ENCODE peak calls at places on chromosomes 7 and 10, in four cellular contexts. One of them, this sample, is unnamed. For H3K4me1, the result is how much of the 10 kb centered on the place peaks cover.

GRCh38 chr10:117418121-117418520 is 42.9 kb upstream of the PDZD8 start:
- DNase-seq in IMR-90: no peak
- DNase-seq in gastrocnemius medialis: no peak
- DNase-seq in stomach: no peak
- DNase-seq in this sample: peak

GRCh38 chr7:37432240-37432917 is 16.3 kb downstream of the ELMO1 start:
- DNase-seq in gastrocnemius medialis: no peak
- DNase-seq in IMR-90: no peak
- DNase-seq in stomach: no peak
- DNase-seq in this sample: no peak

GRCh38 chr7:12683678-12684077 is 3.8 kb upstream of the ARL4A start:
- DNase-seq in gastrocnemius medialis: no peak
- DNase-seq in IMR-90: peak
- DNase-seq in stomach: no peak
- DNase-seq in this sample: no peak

GRCh38 chr7:39734605-39735004 is 111.2 kb downstream of the RALA start:
- DNase-seq in gastrocnemius medialis: no peak
- DNase-seq in IMR-90: no peak
- DNase-seq in stomach: no peak
- DNase-seq in this sample: no peak

GRCh38 chr10:97648557-97649404 is 8.3 kb downstream of the PI4K2A start:
- DNase-seq in gastrocnemius medialis: peak
- DNase-seq in stomach: no peak
- DNase-seq in IMR-90: peak
- DNase-seq in this sample: no peak

GRCh38 chr7:117098457-117098856 is 145.2 kb downstream of the ST7 start:
- DNase-seq in gastrocnemius medialis: no peak
- DNase-seq in IMR-90: peak
- DNase-seq in stomach: no peak
- DNase-seq in this sample: no peak

GRCh38 chr10:128324468-128324867 is 198.2 kb upstream of the MKI67 start:
- DNase-seq in gastrocnemius medialis: no peak
- DNase-seq in stomach: no peak
- DNase-seq in IMR-90: no peak
- DNase-seq in this sample: no peak

GRCh38 chr10:129971381-129972144 is 7.5 kb upstream of the EBF3 start:
- DNase-seq in IMR-90: peak
- DNase-seq in stomach: peak
- DNase-seq in gastrocnemius medialis: no peak
- DNase-seq in this sample: peak

GRCh38 chr10:19014034-19014433 is 34.6 kb upstream of the MALRD1 start:
- DNase-seq in stomach: no peak
- DNase-seq in IMR-90: peak
- DNase-seq in gastrocnemius medialis: no peak
- DNase-seq in this sample: no peak

GRCh38 chr10:63699785-63700184 is 178.6 kb downstream of the REEP3 start:
- DNase-seq in gastrocnemius medialis: no peak
- DNase-seq in stomach: no peak
- DNase-seq in IMR-90: peak
- DNase-seq in this sample: no peak
- H3K4me1 ChIP-seq in gastrocnemius medialis: half or more
- H3K4me1 ChIP-seq in stomach: half or more
- H3K4me1 ChIP-seq in IMR-90: under half
- H3K4me1 ChIP-seq in this sample: under half

GRCh38 chr10:15097011-15097812 is at the start of gene RPP38:
- DNase-seq in gastrocnemius medialis: peak
- DNase-seq in IMR-90: peak
- DNase-seq in stomach: peak
- DNase-seq in this sample: peak

GRCh38 chr10:15092855-15093408 is 4.2 kb upstream of the RPP38 start:
- DNase-seq in stomach: no peak
- DNase-seq in IMR-90: no peak
- DNase-seq in gastrocnemius medialis: no peak
- DNase-seq in this sample: no peak

GRCh38 chr10:15096661-15097010 is 519 bp upstream of the RPP38 start:
- DNase-seq in IMR-90: no peak
- DNase-seq in stomach: no peak
- DNase-seq in gastrocnemius medialis: no peak
- DNase-seq in this sample: no peak

GRCh38 chr10:15088428-15089261 is at the start of gene ACBD7:
- DNase-seq in IMR-90: peak
- DNase-seq in stomach: peak
- DNase-seq in gastrocnemius medialis: peak
- DNase-seq in this sample: peak

DNA sequence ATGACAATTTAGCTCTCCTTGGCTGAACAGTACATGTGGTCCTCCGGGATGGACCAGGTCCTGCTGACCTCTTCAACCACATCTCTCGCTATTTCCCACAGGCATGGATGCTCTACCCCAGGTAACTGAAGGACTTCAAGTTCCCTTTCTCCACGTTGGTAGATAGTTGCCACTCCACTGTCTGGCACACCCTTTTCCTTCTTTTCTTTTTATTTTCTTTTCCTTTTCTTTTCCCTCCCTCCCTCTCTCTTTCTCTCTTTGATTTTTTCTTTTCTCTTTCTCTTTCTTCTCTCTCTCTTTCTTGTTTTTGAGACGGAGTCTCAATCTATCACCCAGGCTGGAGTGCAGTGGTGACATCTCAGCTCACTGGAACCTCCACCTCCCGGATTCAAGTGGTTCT is 2.8 kb upstream of the ACBD7 start:
- DNase-seq in IMR-90: no peak
- DNase-seq in gastrocnemius medialis: no peak
- DNase-seq in stomach: no peak
- DNase-seq in this sample: no peak
- TF ChIP-seq POLR2A in IMR-90: no peak
- TF ChIP-seq POLR2A in gastrocnemius medialis: no peak
- TF ChIP-seq POLR2A in stomach: no peak
- TF ChIP-seq POLR2A in this sample: no peak

DNA sequence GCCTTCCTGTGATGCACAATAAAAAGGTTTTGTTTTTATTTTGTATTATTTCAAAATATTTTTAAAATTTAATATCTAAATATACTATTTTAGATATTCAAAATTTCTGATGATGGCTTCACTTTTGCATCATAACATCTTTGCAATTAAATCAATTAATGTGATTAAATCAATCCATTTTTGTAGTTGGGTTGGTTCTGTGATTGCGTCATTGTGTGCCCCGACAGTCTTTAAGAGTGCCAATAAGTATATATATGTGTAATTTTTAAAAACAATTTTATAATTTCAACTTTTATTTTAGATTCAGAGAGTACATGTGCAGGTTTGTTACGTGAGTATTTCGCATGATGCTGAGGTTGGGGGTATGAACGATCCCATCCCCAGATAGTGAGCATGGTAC is 70.5 kb downstream of the SEPTIN14 start:
- DNase-seq in stomach: no peak
- DNase-seq in gastrocnemius medialis: no peak
- DNase-seq in IMR-90: no peak
- DNase-seq in this sample: no peak
- H3K4me1 ChIP-seq in stomach: under half
- H3K4me1 ChIP-seq in gastrocnemius medialis: under half
- H3K4me1 ChIP-seq in IMR-90: under half
- H3K4me1 ChIP-seq in this sample: under half

GRCh38 chr7:41247128-41247865 is 455.6 kb downstream of the INHBA start:
- DNase-seq in IMR-90: peak
- DNase-seq in stomach: no peak
- DNase-seq in gastrocnemius medialis: no peak
- DNase-seq in this sample: no peak
- TF ChIP-seq POLR2A in IMR-90: no peak
- TF ChIP-seq POLR2A in stomach: no peak
- TF ChIP-seq POLR2A in gastrocnemius medialis: no peak
- TF ChIP-seq POLR2A in this sample: no peak

GRCh38 chr7:26683277-26683676 is 181.1 kb downstream of the SKAP2 start:
- DNase-seq in gastrocnemius medialis: no peak
- DNase-seq in IMR-90: no peak
- DNase-seq in stomach: no peak
- DNase-seq in this sample: no peak

GRCh38 chr7:26686448-26686981 is 177.9 kb downstream of the SKAP2 start:
- DNase-seq in gastrocnemius medialis: no peak
- DNase-seq in IMR-90: peak
- DNase-seq in stomach: no peak
- DNase-seq in this sample: no peak

GRCh38 chr7:26688388-26688787 is 176.0 kb downstream of the SKAP2 start:
- DNase-seq in IMR-90: no peak
- DNase-seq in gastrocnemius medialis: no peak
- DNase-seq in stomach: no peak
- DNase-seq in this sample: no peak

GRCh38 chr7:26684447-26684846 is 179.9 kb downstream of the SKAP2 start:
- DNase-seq in gastrocnemius medialis: no peak
- DNase-seq in IMR-90: peak
- DNase-seq in stomach: no peak
- DNase-seq in this sample: no peak

GRCh38 chr7:26685636-26686035 is 178.8 kb downstream of the SKAP2 start:
- DNase-seq in IMR-90: peak
- DNase-seq in stomach: no peak
- DNase-seq in gastrocnemius medialis: no peak
- DNase-seq in this sample: no peak
- H3K4me1 ChIP-seq in IMR-90: under half
- H3K4me1 ChIP-seq in stomach: under half
- H3K4me1 ChIP-seq in gastrocnemius medialis: under half
- H3K4me1 ChIP-seq in this sample: under half

This sample was measured in transverse colon.